ENCODE peak calls at places on chromosomes 1 and 21, in seven cellular contexts. F, U, P, T, I, L and N are unnamed samples.
A peak's percentile ranks its signal among the peaks of the same experiment; 100 is the strongest.

GRCh38 chr1:229139320-229139719 is 131.6 kb upstream of the RAB4A start:
- DNase-seq in T (no peak), L (no peak), I (no peak), F (no peak), U (no peak), P (no peak), N (no peak)

GRCh38 chr1:235006132-235006721 is 122.4 kb downstream of the TOMM20 start:
- DNase-seq in F (peak; percentile 16), T (no peak), U (no peak), P (no peak), L (no peak), I (no peak), N (no peak)

GRCh38 chr1:2290595-2291510 is 62.7 kb downstream of the SKI start:
- DNase-seq in I (peak; percentile 75), L (peak; percentile 93), P (peak; percentile 87), F (peak; percentile 58), U (no peak), T (peak; percentile 85), N (peak; percentile 90)

GRCh38 chr1:30645807-30646206 is 77.6 kb downstream of the MATN1 start:
- DNase-seq in P (no peak), F (no peak), L (no peak), I (no peak), T (no peak), U (no peak), N (no peak)

GRCh38 chr1:109164538-109164937 is 49.2 kb upstream of the SARS1 start:
- DNase-seq in U (no peak), P (no peak), F (no peak), I (no peak), T (no peak), L (no peak), N (no peak)

GRCh38 chr1:211741116-211741515 is 65.7 kb upstream of the NEK2 start:
- DNase-seq in I (no peak), L (no peak), F (no peak), U (no peak), P (no peak), T (no peak), N (no peak)

GRCh38 chr1:221105578-221105977 is 226.3 kb downstream of the HLX start:
- DNase-seq in P (no peak), T (no peak), F (no peak), I (no peak), U (no peak), L (no peak), N (no peak)

GRCh38 chr1:108704501-108704900 is 8.2 kb upstream of the FNDC7 start:
- DNase-seq in F (no peak), I (no peak), L (peak; percentile 55), P (no peak), U (no peak), T (no peak), N (no peak)

GRCh38 chr1:23751050-23751814 is 8.0 kb downstream of the ELOA start:
- DNase-seq in U (no peak), I (no peak), P (peak; percentile 19), T (peak; percentile 55), F (no peak), L (no peak), N (peak; percentile 52)

GRCh38 chr1:226691257-226691656 is 47.8 kb downstream of the ITPKB start:
- DNase-seq in T (no peak), I (peak; percentile 57), F (no peak), U (no peak), P (no peak), L (no peak), N (no peak)

GRCh38 chr1:246564839-246565750 is 966 bp downstream of the TFB2M start:
- DNase-seq in I (no peak), T (no peak), L (no peak), P (no peak), U (no peak), F (no peak), N (no peak)

GRCh38 chr1:32816676-32817158 is 441 bp downstream of the YARS1 start:
- DNase-seq in T (peak; percentile 26), P (no peak), U (peak; percentile 85), F (no peak), I (no peak), L (no peak), N (no peak)

GRCh38 chr1:90335566-90335965 is 340.7 kb downstream of the ZNF326 start:
- DNase-seq in T (no peak), U (no peak), I (no peak), L (no peak), F (no peak), P (no peak), N (no peak)

GRCh38 chr1:44831516-44831915 is 11.5 kb downstream of the PTCH2 start:
- DNase-seq in P (no peak), I (no peak), U (no peak), F (no peak), T (no peak), L (no peak), N (no peak)

GRCh38 chr1:75449998-75450397 is 160.9 kb downstream of the SLC44A5 start:
- DNase-seq in F (no peak), T (no peak), L (no peak), I (no peak), P (no peak), U (no peak), N (no peak)

GRCh38 chr1:177848577-177848976 is 121.3 kb downstream of the SEC16B start:
- DNase-seq in P (no peak), F (no peak), L (no peak), I (no peak), U (no peak), T (no peak), N (no peak)

GRCh38 chr1:223713546-223714420 is 1.4 kb downstream of the CAPN2 start:
- DNase-seq in I (no peak), F (no peak), U (no peak), T (no peak), L (no peak), P (no peak), N (no peak)

GRCh38 chr1:153771841-153772593 is 3.2 kb upstream of the SLC27A3 start:
- DNase-seq in U (no peak), L (no peak), T (no peak), F (no peak), P (no peak), I (no peak), N (no peak)

GRCh38 chr21:21688877-21689276 is 690.7 kb downstream of the NCAM2 start:
- DNase-seq in P (peak; percentile 15), F (no peak), T (no peak), I (no peak), U (no peak), L (no peak), N (peak; percentile 39)

GRCh38 chr1:26288311-26288941 is 8.5 kb downstream of the SH3BGRL3 start:
- DNase-seq in P (no peak), I (peak; percentile 58), U (no peak), F (no peak), T (no peak), L (no peak), N (peak; percentile 74)

GRCh38 chr1:56437959-56438358 is 141.4 kb downstream of the PLPP3 start:
- DNase-seq in U (no peak), L (no peak), F (no peak), T (peak; percentile 17), P (no peak), I (no peak), N (no peak)

GRCh38 chr1:214419650-214420049 is 131.8 kb downstream of the PTPN14 start:
- DNase-seq in P (no peak), I (no peak), U (no peak), T (no peak), F (no peak), L (no peak), N (no peak)

GRCh38 chr1:181386951-181387350 is 96.4 kb upstream of the CACNA1E start:
- DNase-seq in U (no peak), T (no peak), I (no peak), F (no peak), P (no peak), L (no peak), N (no peak)

GRCh38 chr1:167529829-167530474 is 11.6 kb upstream of the CD247 start:
- DNase-seq in I (no peak), L (no peak), T (no peak), P (peak; percentile 40), F (no peak), U (no peak), N (no peak)

GRCh38 chr21:27320868-27321267 is 354.0 kb upstream of the ADAMTS5 start:
- DNase-seq in P (no peak), L (no peak), U (no peak), T (peak; percentile 73), F (no peak), I (no peak), N (no peak)

GRCh38 chr1:41239988-41240610 is 2.0 kb downstream of the SCMH1 start:
- DNase-seq in L (peak; percentile 31), P (no peak), T (no peak), F (no peak), U (no peak), I (no peak), N (no peak)

GRCh38 chr1:55542901-55543504 is 327.8 kb upstream of the USP24 start:
- DNase-seq in L (peak; percentile 92), F (no peak), P (no peak), U (no peak), T (no peak), I (no peak), N (no peak)

GRCh38 chr1:51093566-51093965 is 8.5 kb upstream of the C1orf185 start:
- DNase-seq in F (no peak), I (no peak), P (no peak), U (no peak), T (no peak), L (no peak), N (no peak)